ENCODE peak calls at places on chromosomes 13 and 19, in eight cellular contexts. X is adipocyte, I is coronary artery, A is GM12878, Z is esophagus squamous epithelium, L is mucosa of descending colon, F is GM06990, M is gastrocnemius medialis. T is an unnamed sample.

GRCh38 chr19:13865243-13865577 is 11.7 kb upstream of the NANOS3 start:
- DNase-seq in X (no peak), I (no peak), A (no peak), Z (no peak), L (no peak), F (no peak), M (no peak), T (no peak)

GRCh38 chr19:1468274-1469199 is 10.5 kb downstream of the C19orf25 start:
- DNase-seq in X (no peak), I (no peak), A (no peak), Z (no peak), L (peak; percentile 38), F (peak; percentile 33), M (no peak), T (no peak)

GRCh38 chr19:55526216-55527196 is 10.4 kb downstream of the SBK2 start:
- DNase-seq in X (peak; percentile 18), I (no peak), A (no peak), Z (no peak), L (peak; percentile 87), F (no peak), M (peak; percentile 64), T (no peak)

GRCh38 chr13:49297338-49297737 is 49.6 kb downstream of the CDADC1 start:
- DNase-seq in X (no peak), I (no peak), A (no peak), Z (no peak), L (no peak), F (no peak), M (no peak), T (no peak)

GRCh38 chr13:76049397-76049746 is 413.2 kb downstream of the LMO7 start:
- DNase-seq in X (no peak), I (no peak), A (no peak), Z (no peak), L (no peak), F (no peak), M (no peak), T (no peak)

GRCh38 chr13:21670006-21670882 is 629 bp upstream of the FGF9 start:
- DNase-seq in X (peak; percentile 70), I (no peak), A (no peak), Z (no peak), L (peak; percentile 78), F (peak; percentile 76), M (no peak), T (no peak)

GRCh38 chr19:54462713-54463530 is 656 bp downstream of the LENG9 start:
- DNase-seq in X (peak; percentile 79), I (peak; percentile 92), A (no peak), Z (no peak), L (peak; percentile 80), F (peak; percentile 83), M (peak; percentile 45), T (no peak)

GRCh38 chr13:110344320-110344719 is 37.2 kb downstream of the COL4A2 start:
- DNase-seq in X (no peak), I (peak; percentile 26), A (no peak), Z (no peak), L (no peak), F (no peak), M (no peak), T (no peak)

GRCh38 chr13:44680746-44681355 is 104.7 kb upstream of the TSC22D1 start:
- DNase-seq in X (no peak), I (no peak), A (no peak), Z (no peak), L (no peak), F (no peak), M (no peak), T (no peak)

GRCh38 chr13:113052206-113052605 is 53.4 kb upstream of the F7 start:
- DNase-seq in X (no peak), I (no peak), A (no peak), Z (no peak), L (no peak), F (no peak), M (no peak), T (no peak)

GRCh38 chr19:485583-486236 is 10.6 kb upstream of the MADCAM1 start:
- DNase-seq in X (peak; percentile 52), I (no peak), A (no peak), Z (no peak), L (no peak), F (no peak), M (peak; percentile 31), T (no peak)

GRCh38 chr13:33078268-33078667 is 62.0 kb downstream of the KL start:
- DNase-seq in X (no peak), I (no peak), A (no peak), Z (no peak), L (no peak), F (no peak), M (peak; percentile 77), T (no peak)

GRCh38 chr13:41054212-41054877 is 7.0 kb upstream of the WBP4 start:
- DNase-seq in X (peak; percentile 73), I (no peak), A (peak; percentile 37), Z (no peak), L (peak; percentile 87), F (peak; percentile 34), M (no peak), T (no peak)

GRCh38 chr19:2123682-2124387 is 27.1 kb downstream of the IZUMO4 start:
- DNase-seq in X (peak; percentile 19), I (no peak), A (no peak), Z (no peak), L (peak; percentile 14), F (no peak), M (no peak), T (no peak)

GRCh38 chr19:41415154-41415571 is 12.0 kb downstream of the B3GNT8 start:
- DNase-seq in X (no peak), I (no peak), A (no peak), Z (no peak), L (no peak), F (no peak), M (peak; percentile 52), T (no peak)

GRCh38 chr19:3029070-3029923 is at the start of gene TLE2:
- DNase-seq in X (peak; percentile 59), I (no peak), A (no peak), Z (no peak), L (no peak), F (no peak), M (no peak), T (no peak)

GRCh38 chr19:14677464-14677863 is 2.8 kb upstream of the ADGRE3 start:
- DNase-seq in X (no peak), I (no peak), A (no peak), Z (no peak), L (no peak), F (no peak), M (no peak), T (no peak)

GRCh38 chr19:51158474-51159129 is 16.5 kb downstream of the SIGLEC7 start:
- DNase-seq in X (peak; percentile 9), I (peak; percentile 67), A (no peak), Z (no peak), L (peak; percentile 73), F (no peak), M (no peak), T (no peak)

GRCh38 chr13:96527497-96527896 is 437.6 kb downstream of the HS6ST3 start:
- DNase-seq in X (no peak), I (no peak), A (no peak), Z (no peak), L (no peak), F (no peak), M (no peak), T (no peak)

GRCh38 chr13:41019027-41019487 is at the start of gene ELF1:
- DNase-seq in X (peak; percentile 43), I (no peak), A (peak; percentile 88), Z (peak; percentile 28), L (peak; percentile 83), F (peak; percentile 80), M (peak; percentile 32), T (peak; percentile 95)

GRCh38 chr13:72186730-72187422 is 319.9 kb upstream of the DACH1 start:
- DNase-seq in X (no peak), I (no peak), A (no peak), Z (no peak), L (peak; percentile 68), F (no peak), M (no peak), T (no peak)

GRCh38 chr19:39083599-39083982 is 577 bp upstream of the ACP7 start:
- DNase-seq in X (no peak), I (no peak), A (no peak), Z (no peak), L (no peak), F (no peak), M (no peak), T (no peak)

GRCh38 chr19:12859546-12859945 is 21.2 kb downstream of the MAST1 start:
- DNase-seq in X (no peak), I (no peak), A (no peak), Z (no peak), L (no peak), F (no peak), M (no peak), T (no peak)

GRCh38 chr19:54312011-54312410 is 955 bp downstream of the LILRA5 start:
- DNase-seq in X (no peak), I (no peak), A (no peak), Z (no peak), L (no peak), F (no peak), M (no peak), T (no peak)

GRCh38 chr13:30679483-30680330 is 55.6 kb upstream of the ALOX5AP start:
- DNase-seq in X (peak; percentile 66), I (no peak), A (no peak), Z (no peak), L (no peak), F (no peak), M (no peak), T (no peak)

GRCh38 chr19:27794444-27795042 is 1418.4 kb downstream of the UQCRFS1 start:
- DNase-seq in X (peak; percentile 74), I (no peak), A (no peak), Z (no peak), L (no peak), F (no peak), M (no peak), T (no peak)

GRCh38 chr19:13401388-13401787 is 104.9 kb downstream of the CACNA1A start:
- DNase-seq in X (no peak), I (no peak), A (no peak), Z (no peak), L (no peak), F (no peak), M (no peak), T (no peak)

GRCh38 chr13:27374126-27374613 is 50.2 kb upstream of the GTF3A start:
- DNase-seq in X (no peak), I (no peak), A (no peak), Z (no peak), L (peak; percentile 54), F (no peak), M (no peak), T (no peak)

GRCh38 chr13:101283782-101284181 is 132.5 kb downstream of the NALCN start:
- DNase-seq in X (no peak), I (no peak), A (no peak), Z (no peak), L (no peak), F (no peak), M (no peak), T (no peak)

GRCh38 chr19:14416743-14417214 is 2.4 kb downstream of the DDX39A start:
- DNase-seq in X (peak; percentile 75), I (no peak), A (no peak), Z (no peak), L (peak; percentile 58), F (no peak), M (no peak), T (no peak)

GRCh38 chr19:55383279-55383788 is 758 bp downstream of the TMEM238 start:
- DNase-seq in X (no peak), I (no peak), A (no peak), Z (no peak), L (no peak), F (peak; percentile 50), M (no peak), T (no peak)

GRCh38 chr19:4352701-4353121 is 9.3 kb downstream of the MPND start:
- DNase-seq in X (peak; percentile 87), I (no peak), A (no peak), Z (no peak), L (peak; percentile 53), F (no peak), M (no peak), T (no peak)

GRCh38 chr19:42926781-42927180 is 9.1 kb upstream of the PSG6 start:
- DNase-seq in X (no peak), I (no peak), A (no peak), Z (no peak), L (no peak), F (no peak), M (no peak), T (no peak)

GRCh38 chr19:5893907-5894703 is 9.5 kb downstream of the NDUFA11 start:
- DNase-seq in X (no peak), I (no peak), A (no peak), Z (no peak), L (no peak), F (no peak), M (no peak), T (no peak)